ENCODE peak calls at places on chromosomes 12 and 14, in ten cellular contexts. J, I, F, L, C, X, T, G, S and Q are unnamed samples.

GRCh38 chr14:68734231-68734732 is 58.6 kb downstream of the ZFP36L1 start:
- DNase-seq in J (no peak), I (no peak), F (peak; percentile 33), L (peak; percentile 52), C (no peak), X (no peak), T (no peak), G (peak; percentile 67), S (no peak), Q (no peak)

GRCh38 chr14:24243336-24243836 is 963 bp upstream of the TINF2 start:
- DNase-seq in J (no peak), I (no peak), F (peak; percentile 36), L (no peak), C (no peak), X (no peak), T (no peak), G (peak; percentile 46), S (no peak), Q (no peak)

GRCh38 chr12:124862768-124863408 is 776 bp downstream of the SCARB1 start:
- DNase-seq in J (peak; percentile 66), I (no peak), F (peak; percentile 23), L (peak; percentile 63), C (no peak), X (no peak), T (no peak), G (peak; percentile 68), S (no peak), Q (no peak)

GRCh38 chr12:81558031-81558430 is 201.1 kb downstream of the PPFIA2 start:
- DNase-seq in J (no peak), I (no peak), F (peak; percentile 73), L (no peak), C (no peak), X (no peak), T (no peak), G (no peak), S (no peak), Q (no peak)

GRCh38 chr12:101539148-101539547 is 55.6 kb upstream of the MYBPC1 start:
- DNase-seq in J (no peak), I (no peak), F (no peak), L (no peak), C (no peak), X (no peak), T (no peak), G (no peak), S (no peak), Q (no peak)

GRCh38 chr14:37594238-37594915 is 672 bp downstream of the FOXA1 start:
- DNase-seq in J (no peak), I (no peak), F (peak; percentile 64), L (no peak), C (no peak), X (peak; percentile 9), T (peak; percentile 75), G (peak; percentile 6), S (peak; percentile 65), Q (peak; percentile 44)

GRCh38 chr12:17296882-17297281 is 690.9 kb upstream of the LMO3 start:
- DNase-seq in J (no peak), I (no peak), F (no peak), L (no peak), C (no peak), X (no peak), T (no peak), G (no peak), S (no peak), Q (no peak)

GRCh38 chr12:53543539-53543938 is 36.3 kb upstream of the NPFF start:
- DNase-seq in J (peak; percentile 74), I (no peak), F (peak; percentile 68), L (peak; percentile 75), C (peak; percentile 76), X (no peak), T (no peak), G (peak; percentile 81), S (no peak), Q (peak; percentile 47)

GRCh38 chr14:67417633-67418032 is 5.7 kb upstream of the PLEK2 start:
- DNase-seq in J (no peak), I (no peak), F (no peak), L (no peak), C (no peak), X (no peak), T (no peak), G (no peak), S (no peak), Q (no peak)

GRCh38 chr14:49623387-49623786 is 2.8 kb downstream of the MGAT2 start:
- DNase-seq in J (no peak), I (no peak), F (no peak), L (no peak), C (no peak), X (no peak), T (no peak), G (no peak), S (no peak), Q (no peak)

GRCh38 chr12:90842477-90842876 is 112.5 kb downstream of the CCER1 start:
- DNase-seq in J (no peak), I (no peak), F (no peak), L (no peak), C (no peak), X (no peak), T (no peak), G (no peak), S (no peak), Q (no peak)

GRCh38 chr14:34931206-34931605 is 51.6 kb upstream of the SRP54 start:
- DNase-seq in J (no peak), I (no peak), F (no peak), L (no peak), C (no peak), X (no peak), T (no peak), G (peak; percentile 44), S (no peak), Q (no peak)

GRCh38 chr12:50621435-50622304 is 116.9 kb downstream of the DIP2B start:
- DNase-seq in J (no peak), I (no peak), F (peak; percentile 39), L (no peak), C (no peak), X (no peak), T (no peak), G (no peak), S (no peak), Q (no peak)

GRCh38 chr14:101844219-101844618 is 82.7 kb downstream of the PPP2R5C start:
- DNase-seq in J (no peak), I (no peak), F (no peak), L (no peak), C (no peak), X (no peak), T (no peak), G (peak; percentile 77), S (no peak), Q (no peak)

GRCh38 chr14:101844752-101845151 is 83.2 kb downstream of the PPP2R5C start:
- DNase-seq in J (no peak), I (no peak), F (no peak), L (no peak), C (no peak), X (no peak), T (no peak), G (peak; percentile 41), S (no peak), Q (no peak)

GRCh38 chr14:101845496-101845895 is 84.0 kb downstream of the PPP2R5C start:
- DNase-seq in J (no peak), I (no peak), F (no peak), L (no peak), C (no peak), X (no peak), T (no peak), G (no peak), S (no peak), Q (no peak)

GRCh38 chr14:101843038-101843437 is 81.5 kb downstream of the PPP2R5C start:
- DNase-seq in J (no peak), I (no peak), F (no peak), L (no peak), C (no peak), X (no peak), T (no peak), G (no peak), S (no peak), Q (no peak)

DNA sequence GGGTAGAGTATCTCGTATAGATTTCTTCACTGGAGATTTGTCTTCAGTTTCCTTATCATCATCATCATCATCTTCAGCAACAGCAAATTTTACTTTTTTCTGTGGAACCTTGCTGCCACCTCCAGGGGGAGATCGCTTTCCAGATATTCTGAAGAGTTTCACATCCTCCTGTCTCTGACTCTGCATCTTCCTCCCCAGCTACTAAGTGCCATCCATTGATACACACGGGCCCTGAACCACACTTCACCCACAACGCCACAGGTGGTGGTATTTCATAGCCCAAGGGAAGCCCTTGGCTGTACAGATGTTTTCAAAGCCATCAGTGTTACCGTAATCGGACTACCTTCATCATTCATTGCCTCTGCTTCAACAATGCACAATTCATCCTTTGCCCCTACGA is 82.2 kb downstream of the PPP2R5C start:
- DNase-seq in J (no peak), I (no peak), F (no peak), L (peak; percentile 30), C (no peak), X (no peak), T (no peak), G (peak; percentile 88), S (no peak), Q (no peak)
- TF ChIP-seq CTCF in J (peak; percentile 45), I (no peak), F (peak; percentile 21), L (peak; percentile 25), C (no peak), X (no peak), T (no peak), G (peak; percentile 63), S (peak; percentile 34), Q (peak; percentile 13)

GRCh38 chr12:25825494-25825893 is 133.0 kb upstream of the RASSF8 start:
- DNase-seq in J (no peak), I (no peak), F (no peak), L (no peak), C (no peak), X (no peak), T (no peak), G (no peak), S (no peak), Q (no peak)
- TF ChIP-seq CTCF in J (no peak), I (no peak), F (no peak), L (no peak), C (no peak), X (no peak), T (no peak), G (peak; percentile 2), S (no peak), Q (no peak)

DNA sequence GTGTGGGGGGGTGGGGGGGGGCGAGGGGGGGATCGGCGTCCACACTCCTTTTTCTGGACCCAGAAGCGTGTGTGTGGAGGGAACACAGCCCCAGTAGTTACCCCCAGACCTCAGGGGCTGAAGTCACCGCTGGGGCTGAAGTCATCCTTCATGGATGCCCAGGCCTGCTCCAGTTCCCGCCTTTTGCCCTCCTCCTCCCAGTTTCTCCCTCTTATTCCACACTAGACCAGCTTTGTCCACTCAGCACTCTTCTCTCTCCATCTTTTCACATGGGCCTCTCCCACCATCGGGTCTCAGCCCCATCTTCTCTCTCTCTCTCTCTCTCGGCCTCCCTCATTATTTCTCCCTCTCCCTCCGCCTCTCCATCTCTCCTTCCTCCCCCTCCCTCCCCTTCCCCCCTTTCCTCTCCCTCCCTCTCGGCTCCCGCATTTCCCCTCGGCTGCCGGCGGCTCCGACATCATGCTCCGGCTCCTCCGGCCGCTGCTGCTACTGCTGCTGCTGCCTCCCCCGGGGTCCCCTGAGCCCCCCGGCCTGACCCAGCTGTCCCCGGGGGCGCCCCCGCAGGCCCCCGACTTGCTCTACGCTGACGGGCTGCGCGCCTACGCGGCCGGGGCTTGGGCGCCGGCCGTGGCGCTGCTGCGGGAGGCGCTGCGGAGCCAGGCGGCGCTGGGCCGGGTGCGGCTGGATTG is at the start of gene P3H3:
- DNase-seq in J (no peak), I (no peak), F (peak; percentile 56), L (no peak), C (no peak), X (no peak), T (no peak), G (no peak), S (no peak), Q (no peak)
- TF ChIP-seq CTCF in J (no peak), I (no peak), F (peak; percentile 3), L (no peak), C (no peak), X (no peak), T (peak; percentile 22), G (no peak), S (no peak), Q (no peak)

GRCh38 chr14:82537831-82538230 is 1004.2 kb upstream of the SEL1L start:
- DNase-seq in J (no peak), I (no peak), F (no peak), L (no peak), C (no peak), X (no peak), T (no peak), G (no peak), S (no peak), Q (no peak)
- TF ChIP-seq CTCF in J (no peak), I (no peak), F (no peak), L (no peak), C (no peak), X (no peak), T (no peak), G (no peak), S (no peak), Q (no peak)